ENCODE peak calls at places on chromosomes 2 and 18, in ten cellular contexts. M is lower leg skin, R is IMR-90, K is H1, Z is uterus, O is ovary, N is GM12892, W is NB4, X is sigmoid colon, C is heart left ventricle. J is an unnamed sample.
A peak's percentile ranks its signal among the peaks of the same experiment; 100 is the strongest.

GRCh38 chr2:73933194-73933593 is 6.5 kb downstream of the DGUOK start:
- DNase-seq in R (peak; percentile 27), Z (no peak), N (no peak), C (no peak), X (no peak), M (no peak), O (no peak), K (no peak), W (no peak), J (no peak)

GRCh38 chr2:177254433-177255226 is 9.9 kb downstream of the NFE2L2 start:
- DNase-seq in M (no peak), C (peak; percentile 45), R (peak; percentile 52), N (no peak), K (peak; percentile 86), W (peak; percentile 51), Z (no peak), O (peak; percentile 60), X (peak; percentile 67), J (peak; percentile 67)

GRCh38 chr2:201769664-201770373 is 10.9 kb downstream of the ALS2 start:
- DNase-seq in O (no peak), R (no peak), W (no peak), X (no peak), Z (no peak), K (no peak), M (no peak), N (no peak), C (no peak), J (no peak)

GRCh38 chr2:132670104-132670960 is at the start of gene LYPD1:
- DNase-seq in C (peak; percentile 28), N (no peak), R (no peak), X (peak; percentile 59), W (no peak), M (no peak), K (peak; percentile 66), Z (no peak), O (peak; percentile 37), J (no peak)

GRCh38 chr18:73199151-73199550 is 331.4 kb upstream of the NETO1 start:
- DNase-seq in K (no peak), O (no peak), M (no peak), Z (no peak), C (no peak), R (peak; percentile 68), N (no peak), X (no peak), W (no peak), J (no peak)

GRCh38 chr2:99890616-99891259 is 251.7 kb downstream of the AFF3 start:
- DNase-seq in M (no peak), W (no peak), C (peak; percentile 45), R (no peak), N (no peak), O (no peak), Z (no peak), K (no peak), X (no peak), J (no peak)

GRCh38 chr2:240395896-240396622 is 39.4 kb upstream of the GPC1 start:
- DNase-seq in X (peak; percentile 60), M (no peak), N (no peak), C (no peak), O (peak; percentile 23), K (no peak), R (no peak), Z (no peak), W (no peak), J (no peak)

GRCh38 chr2:11833601-11834000 is 87.2 kb downstream of the LPIN1 start:
- DNase-seq in X (no peak), O (no peak), C (no peak), N (no peak), Z (no peak), K (no peak), R (peak; percentile 64), M (no peak), W (peak; percentile 66), J (no peak)

GRCh38 chr2:38159621-38160020 is 83.7 kb upstream of the CYP1B1 start:
- DNase-seq in R (no peak), M (no peak), Z (no peak), C (no peak), N (no peak), K (no peak), W (no peak), X (no peak), O (no peak), J (no peak)

GRCh38 chr18:40875101-40875500 is 1079.9 kb upstream of the PIK3C3 start:
- DNase-seq in X (no peak), O (no peak), K (no peak), M (no peak), C (no peak), Z (no peak), R (no peak), W (no peak), N (no peak), J (no peak)

GRCh38 chr2:235570256-235570655 is 76.4 kb downstream of the AGAP1 start:
- DNase-seq in O (no peak), R (no peak), Z (no peak), N (no peak), K (no peak), C (no peak), X (no peak), M (no peak), W (no peak), J (no peak)

GRCh38 chr2:109480486-109481195 is 133.1 kb downstream of the SEPTIN10 start:
- DNase-seq in O (no peak), X (no peak), C (no peak), Z (no peak), R (no peak), M (no peak), K (no peak), N (no peak), W (no peak), J (no peak)

GRCh38 chr18:7789853-7790552 is 222.9 kb downstream of the PTPRM start:
- DNase-seq in W (peak; percentile 6), C (no peak), Z (no peak), X (no peak), M (no peak), R (peak; percentile 55), N (no peak), K (no peak), O (no peak), J (no peak)

GRCh38 chr2:86037141-86037794 is 68.4 kb downstream of the POLR1A start:
- DNase-seq in N (no peak), R (peak; percentile 92), M (peak; percentile 70), C (peak; percentile 81), O (peak; percentile 89), K (no peak), W (peak; percentile 61), Z (peak; percentile 91), X (peak; percentile 91), J (peak; percentile 63)

GRCh38 chr2:202375006-202375610 is 1.0 kb upstream of the BMPR2 start:
- DNase-seq in W (peak; percentile 50), K (peak; percentile 74), X (peak; percentile 84), Z (peak; percentile 69), O (peak; percentile 84), R (peak; percentile 78), C (peak; percentile 85), N (peak; percentile 13), M (peak; percentile 35), J (peak; percentile 42)

GRCh38 chr2:71126957-71127356 is 3.1 kb downstream of the MCEE start:
- DNase-seq in K (no peak), N (no peak), M (no peak), Z (no peak), O (no peak), R (no peak), C (no peak), W (no peak), X (no peak), J (no peak)

GRCh38 chr2:63189026-63189425 is 138.4 kb downstream of the OTX1 start:
- DNase-seq in C (no peak), R (peak; percentile 44), M (no peak), K (peak; percentile 73), X (no peak), O (no peak), Z (no peak), N (peak; percentile 2), W (peak; percentile 65), J (peak; percentile 54)

GRCh38 chr18:80106482-80107051 is 2.5 kb upstream of the ADNP2 start:
- DNase-seq in M (no peak), O (no peak), W (no peak), Z (no peak), X (no peak), K (no peak), C (no peak), N (no peak), R (peak; percentile 22), J (no peak)

GRCh38 chr18:80107396-80107795 is 1.7 kb upstream of the ADNP2 start:
- DNase-seq in M (no peak), O (no peak), K (no peak), N (no peak), W (no peak), C (no peak), X (no peak), Z (no peak), R (no peak), J (peak; percentile 34)

GRCh38 chr18:80108122-80108536 is 933 bp upstream of the ADNP2 start:
- DNase-seq in N (no peak), O (peak; percentile 55), Z (peak; percentile 14), M (no peak), X (no peak), R (no peak), K (no peak), W (no peak), C (no peak), J (no peak)

GRCh38 chr18:80109676-80110078 is 615 bp downstream of the ADNP2 start:
- DNase-seq in K (peak; percentile 71), X (peak; percentile 77), R (peak; percentile 31), W (peak; percentile 36), M (no peak), C (peak; percentile 39), Z (peak; percentile 32), N (peak; percentile 40), O (peak; percentile 66), J (peak; percentile 74)

GRCh38 chr18:80108739-80109675 is at the start of gene ADNP2:
- DNase-seq in W (peak; percentile 89), Z (peak; percentile 82), X (peak; percentile 92), N (peak; percentile 53), O (peak; percentile 81), M (peak; percentile 85), R (peak; percentile 96), K (peak; percentile 92), C (peak; percentile 90), J (peak; percentile 97)
- TF ChIP-seq POLR2A in W (peak; percentile 49), Z (peak; percentile 59), X (no peak), N (peak; percentile 85), O (peak; percentile 42), M (no peak), R (peak; percentile 61), K (peak; percentile 84), C (no peak), J (peak; percentile 72)

GRCh38 chr2:105396254-105397024 is 2.4 kb downstream of the FHL2 start:
- DNase-seq in R (peak; percentile 98), X (peak; percentile 74), N (no peak), K (no peak), M (peak; percentile 80), O (no peak), W (no peak), Z (peak; percentile 59), C (peak; percentile 66), J (peak; percentile 54)
- TF ChIP-seq POLR2A in R (peak; percentile 49), X (no peak), N (no peak), K (no peak), M (no peak), O (no peak), W (no peak), Z (no peak), C (no peak), J (peak; percentile 12)

GRCh38 chr2:112939425-112939824 is 28.5 kb downstream of the IL37 start:
- DNase-seq in W (no peak), N (no peak), C (no peak), O (no peak), Z (no peak), K (no peak), R (no peak), X (no peak), M (no peak), J (no peak)
- TF ChIP-seq POLR2A in W (no peak), N (no peak), C (no peak), O (no peak), Z (no peak), K (no peak), R (no peak), X (no peak), M (no peak), J (no peak)

GRCh38 chr2:232541195-232541960 is 1.9 kb downstream of the CHRNG start:
- DNase-seq in X (peak; percentile 34), W (no peak), C (no peak), N (peak; percentile 31), R (no peak), Z (no peak), O (no peak), K (peak; percentile 47), M (no peak), J (peak; percentile 28)
- TF ChIP-seq POLR2A in X (no peak), W (no peak), C (no peak), N (peak; percentile 3), R (no peak), Z (no peak), O (no peak), K (no peak), M (no peak), J (no peak)